ENCODE peak calls at places on chromosomes 2 and 18, in nine cellular contexts. N is right atrium auricular region; I is CD8-positive, alpha-beta memory T cell; J is heart right ventricle; Y is MM.1S; X is body of pancreas; W is neuronal stem cell; V is uterus; G is PC-3. L is an unnamed sample.

GRCh38 chr18:10374615-10375295 is 79.7 kb upstream of the APCDD1 start:
- DNase-seq in J (no peak), X (no peak), W (no peak), N (no peak), Y (no peak), I (no peak), V (no peak), G (no peak), L (no peak)

GRCh38 chr18:30177056-30177455 is 865.5 kb downstream of the DSC3 start:
- DNase-seq in V (no peak), X (no peak), I (no peak), Y (no peak), G (peak), J (no peak), N (no peak), W (no peak), L (no peak)

GRCh38 chr18:58136865-58137264 is 92.8 kb downstream of the NEDD4L start:
- DNase-seq in Y (no peak), G (no peak), N (no peak), X (no peak), V (no peak), W (no peak), J (no peak), I (no peak), L (no peak)

GRCh38 chr2:231038483-231039293 is 1.4 kb downstream of the C2orf72 start:
- DNase-seq in W (no peak), X (no peak), J (no peak), V (no peak), N (no peak), I (no peak), G (no peak), Y (no peak), L (no peak)

GRCh38 chr18:59458575-59458974 is 99.5 kb upstream of the LMAN1 start:
- DNase-seq in X (no peak), V (no peak), W (no peak), N (no peak), J (no peak), G (no peak), I (no peak), Y (no peak), L (no peak)

GRCh38 chr2:183533021-183533420 is 408.8 kb downstream of the NUP35 start:
- DNase-seq in X (no peak), V (no peak), G (no peak), W (no peak), I (no peak), N (no peak), Y (no peak), J (no peak), L (no peak)

GRCh38 chr2:29923110-29923721 is 1.8 kb upstream of the ALK start:
- DNase-seq in I (peak), G (peak), W (peak), J (peak), X (peak), V (peak), Y (peak), N (peak), L (peak)

GRCh38 chr2:188765522-188765921 is 208.7 kb upstream of the COL3A1 start:
- DNase-seq in G (peak), N (no peak), J (no peak), V (no peak), Y (no peak), X (no peak), W (peak), I (no peak), L (no peak)

GRCh38 chr2:6864938-6865345 is 765 bp downstream of the CMPK2 start:
- DNase-seq in V (peak), W (no peak), J (peak), Y (no peak), G (no peak), I (peak), X (no peak), N (no peak), L (no peak)

GRCh38 chr2:18788590-18788989 is 199.2 kb upstream of the NT5C1B start:
- DNase-seq in N (no peak), Y (no peak), W (no peak), G (no peak), V (no peak), J (peak), I (no peak), X (peak), L (no peak)

GRCh38 chr2:44549099-44549471 is 187.3 kb downstream of the CAMKMT start:
- DNase-seq in J (no peak), I (no peak), G (peak), W (no peak), Y (no peak), N (no peak), X (no peak), V (no peak), L (no peak)

GRCh38 chr2:56952871-56953270 is 769.1 kb downstream of the CCDC85A start:
- DNase-seq in I (no peak), J (no peak), Y (no peak), G (no peak), W (no peak), V (no peak), N (no peak), X (no peak), L (no peak)

GRCh38 chr18:26383454-26384270 is 157.4 kb downstream of the TAF4B start:
- DNase-seq in N (no peak), J (no peak), W (peak), V (no peak), X (no peak), G (peak), I (no peak), Y (peak), L (no peak)

GRCh38 chr2:238561230-238561629 is 134.5 kb downstream of the ASB1 start:
- DNase-seq in I (no peak), J (no peak), G (peak), V (no peak), W (no peak), N (no peak), X (no peak), Y (no peak), L (no peak)

GRCh38 chr2:122851972-122852531 is 1096.6 kb downstream of the TSN start:
- DNase-seq in J (no peak), I (no peak), Y (no peak), W (no peak), G (peak), X (no peak), N (no peak), V (no peak), L (no peak)

GRCh38 chr2:75454221-75454620 is 106.5 kb downstream of the EVA1A start:
- DNase-seq in I (no peak), W (no peak), J (no peak), X (no peak), G (no peak), V (no peak), Y (no peak), N (no peak), L (no peak)

GRCh38 chr2:70089220-70089945 is 2.1 kb downstream of the PCBP1 start:
- DNase-seq in N (no peak), W (no peak), X (peak), I (no peak), J (no peak), V (no peak), Y (peak), G (peak), L (no peak)

GRCh38 chr2:173652311-173652710 is 297.6 kb downstream of the CDCA7 start:
- DNase-seq in N (no peak), I (no peak), Y (no peak), J (no peak), G (peak), V (no peak), X (no peak), W (no peak), L (no peak)

GRCh38 chr18:43068781-43069180 is 46.7 kb downstream of the RIT2 start:
- DNase-seq in Y (no peak), W (no peak), X (no peak), J (no peak), G (no peak), N (no peak), I (no peak), V (no peak), L (no peak)

GRCh38 chr2:207163815-207164747 is 1.7 kb downstream of the KLF7 start:
- DNase-seq in N (peak), J (peak), Y (peak), I (no peak), V (peak), X (peak), W (no peak), G (peak), L (peak)

GRCh38 chr2:72156872-72157271 is 9.2 kb upstream of the CYP26B1 start:
- DNase-seq in I (no peak), N (no peak), G (no peak), X (no peak), W (no peak), Y (no peak), J (no peak), V (no peak), L (no peak)

GRCh38 chr2:72159611-72160010 is 11.9 kb upstream of the CYP26B1 start:
- DNase-seq in W (no peak), G (no peak), I (no peak), N (peak), X (no peak), V (no peak), Y (no peak), J (no peak), L (no peak)

GRCh38 chr2:72157871-72158771 is 10.5 kb upstream of the CYP26B1 start:
- DNase-seq in X (no peak), W (no peak), I (no peak), Y (no peak), N (peak), G (no peak), J (no peak), V (no peak), L (no peak)

GRCh38 chr2:72162574-72162973 is 14.9 kb upstream of the CYP26B1 start:
- DNase-seq in V (no peak), N (no peak), W (no peak), Y (no peak), J (no peak), G (no peak), I (no peak), X (no peak), L (no peak)

GRCh38 chr2:72159211-72159610 is 11.5 kb upstream of the CYP26B1 start:
- DNase-seq in I (no peak), V (no peak), N (peak), Y (no peak), W (no peak), G (no peak), J (no peak), X (no peak), L (no peak)
- H3K4me3 ChIP-seq in I (no peak), V (no peak), N (no peak), Y (no peak), W (no peak), G (no peak), J (no peak), X (no peak), L (no peak)

DNA sequence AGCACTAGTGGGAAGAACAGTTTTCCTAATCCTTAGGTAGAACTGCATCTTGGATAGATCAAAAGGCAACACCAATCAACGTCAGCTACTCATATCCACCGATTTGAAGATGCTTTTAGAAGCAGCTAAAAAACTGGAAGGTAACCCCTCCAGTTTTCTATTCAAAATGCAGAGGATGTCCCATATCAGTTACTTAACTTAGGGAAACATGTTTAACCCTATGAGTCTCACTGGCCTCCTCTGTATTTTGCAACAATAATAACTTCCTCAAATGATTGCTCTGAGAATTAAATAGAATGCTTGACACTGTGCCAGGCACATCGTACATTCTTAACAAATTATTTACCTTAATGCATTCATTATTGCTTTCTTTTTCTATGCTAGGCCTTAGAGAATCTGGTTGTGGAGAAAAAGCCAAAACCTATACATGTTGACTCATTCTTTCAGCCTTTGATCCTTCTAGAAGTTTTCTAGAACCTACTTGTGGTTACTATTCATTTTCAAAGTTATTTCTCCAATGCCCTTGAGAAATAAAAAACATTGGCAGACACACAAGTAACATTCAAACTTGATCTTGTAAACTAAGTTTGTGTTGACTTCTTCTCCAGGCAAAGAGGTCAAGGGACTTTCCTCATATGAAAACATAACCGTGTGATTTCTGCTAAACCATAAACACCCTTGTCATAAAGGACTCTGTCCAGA is 4.7 kb downstream of the DOCK10 start:
- DNase-seq in Y (no peak), N (no peak), G (no peak), J (no peak), V (no peak), I (no peak), X (no peak), W (no peak), L (no peak)
- H3K4me3 ChIP-seq in Y (no peak), N (no peak), G (no peak), J (no peak), V (no peak), I (peak), X (no peak), W (no peak), L (peak)

DNA sequence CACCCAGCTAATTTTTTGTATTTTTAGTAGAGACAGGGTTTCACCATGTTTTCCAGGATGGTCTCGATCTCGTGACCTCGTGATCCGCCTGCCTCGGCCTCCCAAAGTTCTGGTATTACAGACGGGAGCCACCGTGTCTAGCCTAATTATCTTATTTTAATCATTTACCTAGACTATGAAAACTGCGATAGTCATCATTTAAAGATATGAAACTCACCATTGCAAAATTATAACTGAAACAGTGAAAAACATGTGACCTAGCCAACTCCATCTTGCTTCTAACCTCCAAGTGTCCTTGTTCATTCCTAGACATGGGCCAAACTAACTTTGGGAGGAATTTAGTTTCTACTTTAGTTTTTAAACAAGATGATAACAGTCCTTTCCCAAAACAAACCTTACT is 17.4 kb downstream of the SULT1C4 start:
- DNase-seq in V (no peak), I (no peak), J (no peak), G (no peak), X (no peak), Y (no peak), N (no peak), W (no peak), L (no peak)
- H3K4me3 ChIP-seq in V (no peak), I (no peak), J (no peak), G (no peak), X (no peak), Y (no peak), N (no peak), W (no peak), L (no peak)

GRCh38 chr2:160568861-160569260 is 75.3 kb upstream of the RBMS1 start:
- DNase-seq in X (no peak), V (no peak), J (no peak), W (no peak), I (no peak), Y (no peak), G (no peak), N (no peak), L (no peak)

GRCh38 chr2:160561551-160562280 is 68.1 kb upstream of the RBMS1 start:
- DNase-seq in I (no peak), N (no peak), Y (no peak), X (no peak), W (no peak), J (no peak), V (no peak), G (peak), L (no peak)

GRCh38 chr2:160566717-160567116 is 73.1 kb upstream of the RBMS1 start:
- DNase-seq in V (no peak), G (no peak), I (no peak), W (no peak), J (no peak), Y (no peak), N (no peak), X (no peak), L (no peak)

GRCh38 chr2:160562730-160563129 is 69.1 kb upstream of the RBMS1 start:
- DNase-seq in V (no peak), G (peak), J (no peak), X (no peak), Y (no peak), N (no peak), W (no peak), I (no peak), L (no peak)

DNA sequence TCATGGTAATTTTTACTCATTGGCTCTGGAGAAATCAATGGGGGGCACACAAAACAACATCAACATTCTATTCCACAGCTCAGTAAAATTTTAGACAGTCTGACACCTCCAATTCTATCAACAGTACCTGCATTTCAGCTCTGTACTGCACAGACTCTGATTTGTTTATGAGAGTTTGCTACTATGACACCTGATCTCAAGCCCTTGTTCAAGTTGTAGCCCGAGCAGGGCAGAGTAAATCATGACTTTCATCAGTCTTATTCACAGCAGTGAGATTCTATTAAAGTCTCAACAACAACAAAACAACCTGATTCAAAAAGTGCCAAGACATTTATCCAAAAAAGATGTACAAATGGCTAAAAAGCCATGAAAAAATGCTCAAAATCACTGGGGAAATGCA is 71.5 kb upstream of the RBMS1 start:
- DNase-seq in Y (no peak), J (no peak), G (no peak), N (no peak), X (no peak), V (no peak), I (no peak), W (no peak), L (no peak)
- H3K4me3 ChIP-seq in Y (no peak), J (no peak), G (no peak), N (no peak), X (no peak), V (no peak), I (no peak), W (no peak), L (no peak)

DNA sequence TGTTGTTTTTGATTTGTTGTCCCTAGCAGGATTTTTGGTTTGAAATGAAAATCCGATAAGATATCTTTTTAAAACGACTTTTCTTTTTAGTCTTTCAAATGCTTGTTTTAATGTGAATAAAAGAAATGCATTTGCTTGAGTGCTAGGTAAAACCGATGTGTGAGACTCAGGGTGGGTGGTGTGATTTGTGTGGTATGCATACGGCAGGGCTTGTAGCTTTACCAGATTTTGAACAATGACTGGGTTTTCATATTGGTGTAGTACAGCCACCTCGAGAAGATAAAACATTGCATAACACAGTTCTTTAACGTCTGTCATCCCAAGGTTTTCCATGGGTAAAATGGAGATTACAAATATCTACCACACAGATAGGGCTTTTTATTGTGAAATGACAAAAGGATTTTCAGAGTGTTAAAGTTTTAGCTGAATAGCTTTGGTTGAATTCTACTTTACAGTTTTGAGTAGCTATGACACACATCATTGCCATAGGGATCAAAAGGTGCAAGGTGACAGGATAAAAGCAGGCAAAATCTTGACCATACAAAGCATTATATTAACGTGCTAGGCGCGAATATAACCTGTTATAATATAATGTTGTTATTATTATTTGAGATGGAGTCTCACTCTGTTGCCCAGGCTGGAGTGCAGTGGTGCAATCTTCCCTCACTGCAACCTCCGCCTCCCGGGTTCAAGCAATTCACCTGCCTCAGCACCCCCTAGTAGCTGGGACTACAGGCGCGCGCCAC is 824 bp upstream of the ZNF638 start:
- DNase-seq in V (no peak), N (no peak), Y (no peak), J (no peak), I (no peak), W (no peak), G (no peak), X (no peak), L (no peak)
- H3K4me3 ChIP-seq in V (peak), N (peak), Y (peak), J (peak), I (no peak), W (no peak), G (peak), X (no peak), L (peak)

DNA sequence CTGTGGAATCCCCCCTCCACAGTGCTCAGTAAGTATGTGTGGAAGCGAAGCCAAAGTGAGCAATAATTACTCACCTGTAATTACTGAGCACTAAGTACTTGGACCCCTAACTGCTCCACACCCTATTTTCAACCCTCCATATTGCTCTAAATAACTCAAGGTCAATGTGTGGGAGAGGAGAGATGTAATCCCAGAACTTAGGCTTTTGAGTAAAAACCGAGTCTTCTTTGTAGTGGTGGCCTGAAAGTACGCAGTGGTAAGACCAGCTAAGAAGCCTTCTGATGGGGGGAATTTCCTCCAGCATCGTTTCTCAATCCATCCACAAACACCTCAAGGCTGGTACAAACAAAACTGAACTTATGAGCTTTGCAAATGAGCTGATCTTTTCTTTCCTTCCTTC is 551.6 kb downstream of the ZEB2 start:
- DNase-seq in V (no peak), J (no peak), I (no peak), X (no peak), G (no peak), N (no peak), W (no peak), Y (no peak), L (no peak)
- H3K4me3 ChIP-seq in V (no peak), J (no peak), I (no peak), X (no peak), G (no peak), N (no peak), W (no peak), Y (no peak), L (no peak)

DNA sequence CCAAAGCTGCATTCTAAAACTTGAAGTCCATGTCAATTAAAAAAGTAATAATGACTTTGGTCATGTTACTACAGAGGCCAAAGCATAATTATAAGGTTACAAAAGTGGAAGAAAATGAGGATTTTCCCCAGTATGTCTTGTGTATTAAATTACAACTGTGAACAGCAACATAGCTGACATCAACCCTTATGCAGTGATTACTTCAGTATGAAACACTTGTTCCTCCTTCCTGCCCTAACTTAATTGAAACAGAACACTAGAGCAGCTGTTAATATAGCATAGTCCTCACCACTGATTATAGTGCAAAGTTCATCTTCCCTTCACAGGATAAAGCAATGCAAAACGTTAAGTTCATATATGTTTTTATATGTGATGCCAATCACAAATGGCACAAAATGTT is 29.9 kb downstream of the EPB41L3 start:
- DNase-seq in W (no peak), I (no peak), V (no peak), X (no peak), N (no peak), J (no peak), Y (no peak), G (no peak), L (no peak)
- H3K4me3 ChIP-seq in W (no peak), I (no peak), V (no peak), X (no peak), N (no peak), J (no peak), Y (no peak), G (no peak), L (no peak)

GRCh38 chr2:203909192-203909945 is 27.2 kb upstream of the ICOS start:
- DNase-seq in X (peak), I (no peak), Y (peak), J (no peak), N (no peak), G (peak), W (peak), V (no peak), L (peak)
- H3K4me3 ChIP-seq in X (no peak), I (no peak), Y (peak), J (peak), N (peak), G (peak), W (no peak), V (no peak), L (peak)

L was measured in dorsolateral prefrontal cortex.